ENCODE peak calls at places on chromosomes 5 and 9, in five cellular contexts. One of them, this sample, is unnamed.

GRCh38 chr5:74530316-74530917 is 110.1 kb downstream of the ENC1 start:
- DNase-seq in heart right ventricle: no peak
- DNase-seq in left ventricle myocardium inferior: no peak
- DNase-seq in IMR-90: peak; percentile 47
- DNase-seq in PC-3: peak; percentile 49
- DNase-seq in this sample: no peak

GRCh38 chr9:121972501-121972981 is 120.6 kb downstream of the TTLL11 start:
- DNase-seq in heart right ventricle: no peak
- DNase-seq in left ventricle myocardium inferior: no peak
- DNase-seq in IMR-90: peak; percentile 47
- DNase-seq in PC-3: peak; percentile 97
- DNase-seq in this sample: no peak

GRCh38 chr5:128271859-128272446 is 188.4 kb downstream of the SLC12A2 start:
- DNase-seq in heart right ventricle: peak; percentile 58
- DNase-seq in left ventricle myocardium inferior: no peak
- DNase-seq in IMR-90: peak; percentile 74
- DNase-seq in PC-3: peak; percentile 72
- DNase-seq in this sample: no peak

GRCh38 chr5:67515020-67515689 is 318.6 kb upstream of the CD180 start:
- DNase-seq in heart right ventricle: no peak
- DNase-seq in left ventricle myocardium inferior: no peak
- DNase-seq in IMR-90: no peak
- DNase-seq in PC-3: no peak
- DNase-seq in this sample: no peak

GRCh38 chr9:112867275-112867991 is 23.2 kb downstream of the SLC46A2 start:
- DNase-seq in heart right ventricle: no peak
- DNase-seq in left ventricle myocardium inferior: no peak
- DNase-seq in IMR-90: peak; percentile 88
- DNase-seq in PC-3: peak; percentile 92
- DNase-seq in this sample: no peak

GRCh38 chr5:14240366-14240765 is 97.2 kb downstream of the TRIO start:
- DNase-seq in heart right ventricle: no peak
- DNase-seq in left ventricle myocardium inferior: no peak
- DNase-seq in IMR-90: peak; percentile 59
- DNase-seq in PC-3: no peak
- DNase-seq in this sample: no peak

GRCh38 chr9:127159949-127160610 is 37.6 kb upstream of the ANGPTL2 start:
- DNase-seq in heart right ventricle: no peak
- DNase-seq in left ventricle myocardium inferior: no peak
- DNase-seq in IMR-90: no peak
- DNase-seq in PC-3: no peak
- DNase-seq in this sample: no peak

GRCh38 chr5:134451618-134452505 is 40.2 kb upstream of the CDKN2AIPNL start:
- DNase-seq in heart right ventricle: peak; percentile 34
- DNase-seq in left ventricle myocardium inferior: peak; percentile 35
- DNase-seq in IMR-90: peak; percentile 86
- DNase-seq in PC-3: peak; percentile 80
- DNase-seq in this sample: no peak

GRCh38 chr5:118580959-118581358 is 407.4 kb downstream of the DTWD2 start:
- DNase-seq in heart right ventricle: no peak
- DNase-seq in left ventricle myocardium inferior: no peak
- DNase-seq in IMR-90: no peak
- DNase-seq in PC-3: no peak
- DNase-seq in this sample: no peak

GRCh38 chr5:174315871-174316270 is 270.4 kb downstream of the NSG2 start:
- DNase-seq in heart right ventricle: no peak
- DNase-seq in left ventricle myocardium inferior: no peak
- DNase-seq in IMR-90: no peak
- DNase-seq in PC-3: no peak
- DNase-seq in this sample: no peak

GRCh38 chr5:61534481-61535267 is 202.6 kb downstream of the ZSWIM6 start:
- DNase-seq in heart right ventricle: no peak
- DNase-seq in left ventricle myocardium inferior: no peak
- DNase-seq in IMR-90: no peak
- DNase-seq in PC-3: no peak
- DNase-seq in this sample: no peak

GRCh38 chr9:93827545-93828330 is 127.4 kb downstream of the BARX1 start:
- DNase-seq in heart right ventricle: no peak
- DNase-seq in left ventricle myocardium inferior: no peak
- DNase-seq in IMR-90: peak; percentile 28
- DNase-seq in PC-3: peak; percentile 59
- DNase-seq in this sample: no peak

GRCh38 chr5:124436294-124436693 is 310.1 kb downstream of the ZNF608 start:
- DNase-seq in heart right ventricle: no peak
- DNase-seq in left ventricle myocardium inferior: no peak
- DNase-seq in IMR-90: peak; percentile 75
- DNase-seq in PC-3: no peak
- DNase-seq in this sample: no peak

GRCh38 chr5:33662721-33663435 is 222.1 kb downstream of the TARS1 start:
- DNase-seq in heart right ventricle: no peak
- DNase-seq in left ventricle myocardium inferior: no peak
- DNase-seq in IMR-90: peak; percentile 76
- DNase-seq in PC-3: no peak
- DNase-seq in this sample: no peak

GRCh38 chr9:27749838-27750237 is 176.6 kb upstream of the C9orf72 start:
- DNase-seq in heart right ventricle: no peak
- DNase-seq in left ventricle myocardium inferior: no peak
- DNase-seq in IMR-90: no peak
- DNase-seq in PC-3: no peak
- DNase-seq in this sample: peak; percentile 72

GRCh38 chr5:128673411-128673957 is 135.4 kb upstream of the FBN2 start:
- DNase-seq in heart right ventricle: no peak
- DNase-seq in left ventricle myocardium inferior: no peak
- DNase-seq in IMR-90: no peak
- DNase-seq in PC-3: no peak
- DNase-seq in this sample: no peak

GRCh38 chr5:54091416-54092130 is 218.8 kb downstream of the ARL15 start:
- DNase-seq in heart right ventricle: peak; percentile 46
- DNase-seq in left ventricle myocardium inferior: peak; percentile 30
- DNase-seq in IMR-90: no peak
- DNase-seq in PC-3: no peak
- DNase-seq in this sample: no peak

GRCh38 chr5:133941456-133942196 is 26.8 kb downstream of the C5orf15 start:
- DNase-seq in heart right ventricle: no peak
- DNase-seq in left ventricle myocardium inferior: no peak
- DNase-seq in IMR-90: no peak
- DNase-seq in PC-3: no peak
- DNase-seq in this sample: no peak

GRCh38 chr5:76667495-76667894 is 44.3 kb upstream of the F2RL2 start:
- DNase-seq in heart right ventricle: no peak
- DNase-seq in left ventricle myocardium inferior: no peak
- DNase-seq in IMR-90: no peak
- DNase-seq in PC-3: no peak
- DNase-seq in this sample: no peak

GRCh38 chr5:153959134-153959957 is 79.4 kb downstream of the FAM114A2 start:
- DNase-seq in heart right ventricle: no peak
- DNase-seq in left ventricle myocardium inferior: no peak
- DNase-seq in IMR-90: peak; percentile 45
- DNase-seq in PC-3: no peak
- DNase-seq in this sample: peak; percentile 67

GRCh38 chr5:72015103-72015548 is 92.1 kb upstream of the MAP1B start:
- DNase-seq in heart right ventricle: peak; percentile 45
- DNase-seq in left ventricle myocardium inferior: no peak
- DNase-seq in IMR-90: peak; percentile 56
- DNase-seq in PC-3: peak; percentile 45
- DNase-seq in this sample: no peak

GRCh38 chr5:9545301-9545958 is 445 bp downstream of the SEMA5A start:
- DNase-seq in heart right ventricle: no peak
- DNase-seq in left ventricle myocardium inferior: no peak
- DNase-seq in IMR-90: no peak
- DNase-seq in PC-3: no peak
- DNase-seq in this sample: no peak

GRCh38 chr9:4289411-4290380 is 10.2 kb downstream of the GLIS3 start:
- DNase-seq in heart right ventricle: no peak
- DNase-seq in left ventricle myocardium inferior: no peak
- DNase-seq in IMR-90: peak; percentile 18
- DNase-seq in PC-3: no peak
- DNase-seq in this sample: no peak

GRCh38 chr9:78167356-78167755 is 68.5 kb upstream of the CEP78 start:
- DNase-seq in heart right ventricle: no peak
- DNase-seq in left ventricle myocardium inferior: no peak
- DNase-seq in IMR-90: no peak
- DNase-seq in PC-3: peak; percentile 60
- DNase-seq in this sample: no peak

GRCh38 chr9:4397917-4398316 is 92.4 kb upstream of the SLC1A1 start:
- DNase-seq in heart right ventricle: no peak
- DNase-seq in left ventricle myocardium inferior: no peak
- DNase-seq in IMR-90: peak; percentile 49
- DNase-seq in PC-3: no peak
- DNase-seq in this sample: no peak

GRCh38 chr5:159947708-159948358 is 31.6 kb downstream of the ADRA1B start:
- DNase-seq in heart right ventricle: no peak
- DNase-seq in left ventricle myocardium inferior: no peak
- DNase-seq in IMR-90: peak; percentile 69
- DNase-seq in PC-3: no peak
- DNase-seq in this sample: no peak

GRCh38 chr5:127447822-127448221 is 69.6 kb upstream of the PRRC1 start:
- DNase-seq in heart right ventricle: no peak
- DNase-seq in left ventricle myocardium inferior: no peak
- DNase-seq in IMR-90: peak; percentile 74
- DNase-seq in PC-3: no peak
- DNase-seq in this sample: no peak

DNA sequence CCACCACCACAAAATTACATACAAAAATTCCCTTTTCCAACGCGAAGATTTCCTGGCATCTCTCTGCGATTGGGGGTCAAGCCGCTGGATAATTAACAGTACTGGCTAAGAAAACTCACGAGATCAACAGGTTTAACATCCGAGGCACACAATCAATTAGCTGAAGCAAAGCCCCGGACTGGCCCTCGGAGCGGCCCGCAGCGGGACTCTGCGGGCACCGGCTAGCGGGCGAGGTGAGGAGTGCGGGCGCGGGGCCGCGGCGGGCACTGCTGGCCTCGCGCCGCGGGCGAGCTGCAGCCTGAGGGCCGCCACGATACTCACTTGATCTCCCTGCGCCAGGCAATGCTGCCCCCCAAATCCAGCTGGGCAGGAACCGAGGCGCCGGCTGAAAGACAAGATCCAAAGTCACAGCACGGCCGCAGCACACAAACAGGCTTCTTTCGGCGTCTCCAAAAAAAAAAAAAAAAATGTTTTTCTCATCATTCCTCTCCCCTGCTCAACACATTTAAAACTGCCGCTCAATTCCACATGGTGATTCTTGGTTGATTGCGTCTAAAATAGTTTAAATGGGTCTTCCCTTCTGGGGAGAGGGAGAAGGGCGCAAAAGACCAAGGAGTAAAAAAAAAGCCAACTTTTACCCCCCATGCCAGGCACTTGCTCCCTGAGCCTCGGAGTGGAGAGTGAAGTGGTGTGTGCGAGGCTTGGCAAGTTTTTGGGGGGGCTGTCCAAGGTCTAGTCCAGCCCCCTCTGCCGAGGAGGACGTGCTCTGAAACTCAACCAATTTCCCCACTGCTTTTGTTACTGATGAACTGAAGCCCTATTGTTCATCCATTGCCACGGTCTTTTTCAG is 210.1 kb downstream of the MEF2C start:
- DNase-seq in heart right ventricle: no peak
- DNase-seq in left ventricle myocardium inferior: no peak
- DNase-seq in IMR-90: no peak
- DNase-seq in PC-3: no peak
- DNase-seq in this sample: no peak
- H3K4me3 ChIP-seq in heart right ventricle: no peak overlapping the region
- H3K4me3 ChIP-seq in left ventricle myocardium inferior: peak overlapping the region; percentile 39
- H3K4me3 ChIP-seq in IMR-90: no peak overlapping the region
- H3K4me3 ChIP-seq in PC-3: no peak overlapping the region
- H3K4me3 ChIP-seq in this sample: peak overlapping the region; percentile 9

GRCh38 chr5:107670927-107671741 is at the start of gene EFNA5:
- DNase-seq in heart right ventricle: peak; percentile 21
- DNase-seq in left ventricle myocardium inferior: peak; percentile 31
- DNase-seq in IMR-90: peak; percentile 46
- DNase-seq in PC-3: peak; percentile 55
- DNase-seq in this sample: no peak

GRCh38 chr5:107670028-107670926 is 460 bp downstream of the EFNA5 start:
- DNase-seq in heart right ventricle: peak; percentile 8
- DNase-seq in left ventricle myocardium inferior: peak; percentile 21
- DNase-seq in IMR-90: peak; percentile 2
- DNase-seq in PC-3: peak; percentile 43
- DNase-seq in this sample: no peak

GRCh38 chr5:107672212-107673105 is 1.7 kb upstream of the EFNA5 start:
- DNase-seq in heart right ventricle: peak; percentile 72
- DNase-seq in left ventricle myocardium inferior: peak; percentile 73
- DNase-seq in IMR-90: peak; percentile 87
- DNase-seq in PC-3: peak; percentile 96
- DNase-seq in this sample: peak; percentile 84

GRCh38 chr5:107673106-107673367 is 2.3 kb upstream of the EFNA5 start:
- DNase-seq in heart right ventricle: no peak
- DNase-seq in left ventricle myocardium inferior: no peak
- DNase-seq in IMR-90: peak; percentile 19
- DNase-seq in PC-3: no peak
- DNase-seq in this sample: no peak

DNA sequence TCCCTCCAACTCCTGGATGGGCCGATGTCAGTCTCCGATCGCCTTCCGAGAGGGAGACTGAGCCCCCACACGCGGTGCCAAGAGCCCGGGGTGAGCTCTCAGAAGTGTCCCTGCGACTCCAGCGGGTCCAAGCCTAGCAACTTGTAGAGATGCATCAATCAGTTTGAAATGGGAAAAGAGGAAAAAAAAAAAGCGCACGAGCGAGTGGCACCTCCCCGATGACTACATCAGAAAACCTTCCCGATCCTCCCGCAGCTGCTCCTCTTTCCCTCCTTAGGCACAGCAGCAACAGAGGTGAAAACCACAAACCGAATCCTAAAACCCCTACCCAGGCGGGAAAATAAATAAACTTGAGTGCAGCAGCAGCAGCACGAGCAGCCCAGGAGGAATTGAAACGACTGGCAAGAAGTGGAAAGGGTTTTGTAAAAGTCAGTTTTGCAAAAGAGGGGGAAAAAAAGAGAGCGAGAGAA is 1.0 kb upstream of the EFNA5 start:
- DNase-seq in heart right ventricle: no peak
- DNase-seq in left ventricle myocardium inferior: peak; percentile 17
- DNase-seq in IMR-90: peak; percentile 52
- DNase-seq in PC-3: peak; percentile 70
- DNase-seq in this sample: no peak
- H3K27ac ChIP-seq in heart right ventricle: peak overlapping the region; percentile 83
- H3K27ac ChIP-seq in left ventricle myocardium inferior: peak overlapping the region; percentile 92
- H3K27ac ChIP-seq in IMR-90: no peak overlapping the region
- H3K27ac ChIP-seq in PC-3: peak overlapping the region; percentile 76
- H3K27ac ChIP-seq in this sample: no peak overlapping the region

GRCh38 chr9:99056876-99057664 is 47.8 kb upstream of the TGFBR1 start:
- DNase-seq in heart right ventricle: no peak
- DNase-seq in left ventricle myocardium inferior: no peak
- DNase-seq in IMR-90: peak; percentile 91
- DNase-seq in PC-3: peak; percentile 64
- DNase-seq in this sample: no peak
- H3K4me1 ChIP-seq in heart right ventricle: peaks cover 13% of the 10 kb centered on the region
- H3K4me1 ChIP-seq in left ventricle myocardium inferior: peaks cover 33% of the 10 kb centered on the region
- H3K4me1 ChIP-seq in IMR-90: peaks cover 14% of the 10 kb centered on the region
- H3K4me1 ChIP-seq in PC-3: peaks cover 71% of the 10 kb centered on the region
- H3K4me1 ChIP-seq in this sample: no peaks in the 10 kb centered on the region

DNA sequence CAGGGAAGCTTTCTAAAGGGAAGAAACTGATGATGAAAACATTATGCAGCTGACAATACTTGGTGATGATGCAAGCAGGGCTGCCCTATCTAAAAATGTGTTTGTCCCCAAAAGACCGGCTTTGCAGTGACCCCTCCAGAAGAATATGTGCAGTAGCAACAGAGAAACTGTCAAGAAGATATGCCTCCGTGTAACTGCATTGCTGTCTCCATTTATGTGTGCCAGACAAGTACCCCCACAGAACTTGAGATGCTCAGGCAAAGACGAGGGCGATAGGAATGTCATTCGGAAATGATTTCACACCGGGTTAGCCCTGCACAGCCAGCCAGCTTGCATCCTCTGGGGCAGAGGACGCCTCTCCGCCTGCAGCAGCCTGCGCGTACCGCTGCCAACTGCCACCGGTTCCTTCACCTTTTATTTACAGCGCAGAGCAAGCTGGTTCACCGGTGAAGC is 2.1 kb downstream of the GABBR2 start:
- DNase-seq in heart right ventricle: no peak
- DNase-seq in left ventricle myocardium inferior: no peak
- DNase-seq in IMR-90: peak; percentile 52
- DNase-seq in PC-3: peak; percentile 19
- DNase-seq in this sample: no peak
- H3K4me3 ChIP-seq in heart right ventricle: peak overlapping the region; percentile 6
- H3K4me3 ChIP-seq in left ventricle myocardium inferior: peak overlapping the region; percentile 63
- H3K4me3 ChIP-seq in IMR-90: peak overlapping the region; percentile 45
- H3K4me3 ChIP-seq in PC-3: peak overlapping the region; percentile 60
- H3K4me3 ChIP-seq in this sample: peak overlapping the region; percentile 2

This sample was measured in iPS DF 6.9.